ENCODE peak calls at places on chromosomes 3 and 15, in eight cellular contexts. U, A, N, C, W, L, I and O are unnamed samples.

GRCh38 chr3:97949110-97949485 is 23.1 kb downstream of the RIOX2 start:
- DNase-seq in U (no peak), C (no peak), W (no peak), N (no peak), A (no peak), L (no peak), I (no peak), O (no peak)

GRCh38 chr3:155154255-155154654 is 74.1 kb downstream of the MME start:
- DNase-seq in W (no peak), N (peak), L (no peak), I (peak), C (no peak), A (no peak), U (no peak), O (no peak)

GRCh38 chr15:58065445-58066041 is at the start of gene ALDH1A2:
- DNase-seq in L (no peak), U (peak), C (peak), A (no peak), I (no peak), N (no peak), W (peak), O (no peak)

GRCh38 chr3:147387550-147388394 is 18.6 kb downstream of the ZIC4 start:
- DNase-seq in L (no peak), A (no peak), I (no peak), U (no peak), N (no peak), C (no peak), W (no peak), O (no peak)

GRCh38 chr15:53910236-53910849 is 67.9 kb upstream of the UNC13C start:
- DNase-seq in N (peak), W (no peak), U (no peak), I (no peak), L (peak), C (no peak), A (no peak), O (no peak)

GRCh38 chr3:170585008-170585936 is 603 bp downstream of the SLC7A14 start:
- DNase-seq in C (no peak), N (no peak), U (no peak), L (no peak), A (no peak), W (no peak), I (no peak), O (no peak)

GRCh38 chr3:49747792-49748480 is 24.2 kb upstream of the GMPPB start:
- DNase-seq in U (no peak), A (no peak), L (peak), W (no peak), C (no peak), N (peak), I (peak), O (no peak)

GRCh38 chr15:64476550-64476949 is 16.2 kb downstream of the ZNF609 start:
- DNase-seq in L (no peak), I (peak), C (no peak), A (no peak), W (no peak), N (no peak), U (no peak), O (no peak)

GRCh38 chr3:50319181-50319871 is 3.2 kb downstream of the HYAL2 start:
- DNase-seq in W (no peak), N (no peak), L (no peak), I (no peak), A (no peak), C (no peak), U (no peak), O (no peak)

GRCh38 chr3:36524560-36524959 is 144.3 kb downstream of the STAC start:
- DNase-seq in L (no peak), A (no peak), N (no peak), U (no peak), I (no peak), C (no peak), W (no peak), O (no peak)

GRCh38 chr3:149462051-149462450 is 12.4 kb upstream of the TM4SF4 start:
- DNase-seq in U (no peak), A (no peak), C (no peak), W (no peak), L (no peak), I (no peak), N (no peak), O (no peak)

GRCh38 chr15:82918607-82919230 is 33.8 kb downstream of the HOMER2 start:
- DNase-seq in I (no peak), W (no peak), N (no peak), C (no peak), L (no peak), A (no peak), U (no peak), O (no peak)

GRCh38 chr15:31396881-31397560 is 70.4 kb downstream of the KLF13 start:
- DNase-seq in L (peak), N (peak), W (peak), U (peak), C (no peak), I (peak), A (peak), O (no peak)

GRCh38 chr3:71585126-71585525 is 1.6 kb upstream of the FOXP1 start:
- DNase-seq in N (peak), C (no peak), L (peak), U (no peak), W (peak), A (no peak), I (no peak), O (no peak)

GRCh38 chr15:71011503-71012155 is 103.6 kb upstream of the THSD4 start:
- DNase-seq in U (no peak), W (no peak), I (peak), L (peak), C (no peak), A (peak), N (peak), O (peak)

GRCh38 chr3:129994883-129995559 is 20.5 kb downstream of the TRH start:
- DNase-seq in C (no peak), A (no peak), N (no peak), W (no peak), L (no peak), U (peak), I (no peak), O (no peak)

GRCh38 chr15:37794947-37795346 is 139.5 kb upstream of the TMCO5A start:
- DNase-seq in U (no peak), C (no peak), I (no peak), L (no peak), N (no peak), A (no peak), W (no peak), O (no peak)

GRCh38 chr15:74780983-74781672 is 752 bp upstream of the CSK start:
- DNase-seq in U (no peak), N (peak), W (no peak), L (no peak), I (peak), C (peak), A (no peak), O (peak)

GRCh38 chr15:32819406-32819930 is 101.7 kb downstream of the GREM1 start:
- DNase-seq in A (no peak), I (no peak), W (no peak), C (no peak), U (no peak), L (peak), N (peak), O (no peak)

GRCh38 chr15:58830556-58830955 is 59.5 kb downstream of the MINDY2 start:
- DNase-seq in I (peak), C (no peak), U (no peak), N (no peak), W (no peak), A (no peak), L (no peak), O (no peak)

GRCh38 chr3:130609166-130609574 is 92.2 kb downstream of the COL6A6 start:
- DNase-seq in C (no peak), N (peak), U (no peak), W (peak), I (peak), L (peak), A (no peak), O (no peak)

GRCh38 chr3:120410541-120410940 is 40.3 kb downstream of the FSTL1 start:
- DNase-seq in A (no peak), W (no peak), L (peak), U (no peak), N (no peak), I (no peak), C (no peak), O (no peak)

GRCh38 chr15:37056168-37056893 is 44.0 kb downstream of the MEIS2 start:
- DNase-seq in L (peak), U (peak), N (peak), C (no peak), I (no peak), A (no peak), W (peak), O (no peak)

GRCh38 chr3:43620953-43621405 is 832 bp downstream of the ANO10 start:
- DNase-seq in I (peak), W (no peak), C (no peak), A (no peak), L (peak), U (no peak), N (peak), O (no peak)

GRCh38 chr15:31274496-31275330 is 51.9 kb upstream of the KLF13 start:
- DNase-seq in W (no peak), N (no peak), L (no peak), I (peak), U (no peak), C (no peak), A (no peak), O (no peak)

GRCh38 chr15:49988766-49989165 is 130.3 kb downstream of the ATP8B4 start:
- DNase-seq in W (no peak), U (no peak), N (no peak), A (no peak), C (no peak), I (no peak), L (no peak), O (no peak)

GRCh38 chr3:11480663-11481298 is 162.9 kb downstream of the VGLL4 start:
- DNase-seq in C (no peak), I (peak), U (no peak), A (no peak), N (no peak), L (no peak), W (no peak), O (no peak)

GRCh38 chr3:100590840-100591147 is 18.6 kb upstream of the ADGRG7 start:
- DNase-seq in C (no peak), N (no peak), I (no peak), A (no peak), L (no peak), W (no peak), U (no peak), O (no peak)
- TF ChIP-seq CTCF in C (no peak), N (no peak), I (no peak), A (no peak), L (no peak), W (no peak), U (no peak), O (no peak)

GRCh38 chr3:25433868-25434267 is 5.8 kb downstream of the RARB start:
- DNase-seq in N (peak), U (no peak), C (no peak), L (peak), I (peak), W (no peak), A (no peak), O (no peak)

GRCh38 chr3:25429960-25430941 is 2.2 kb downstream of the RARB start:
- DNase-seq in L (peak), W (no peak), U (no peak), C (no peak), I (peak), N (peak), A (no peak), O (no peak)

GRCh38 chr3:25430942-25431570 is 3.0 kb downstream of the RARB start:
- DNase-seq in U (no peak), I (no peak), A (no peak), N (no peak), W (no peak), L (peak), C (no peak), O (no peak)

GRCh38 chr3:25433106-25433505 is 5.0 kb downstream of the RARB start:
- DNase-seq in I (peak), N (no peak), A (no peak), C (no peak), L (no peak), U (no peak), W (no peak), O (no peak)

GRCh38 chr3:25432191-25432720 is 4.2 kb downstream of the RARB start:
- DNase-seq in N (no peak), U (no peak), I (peak), C (no peak), W (no peak), L (no peak), A (no peak), O (no peak)
- H3K4me3 ChIP-seq in N (peak), U (peak), I (peak), C (no peak), W (peak), L (peak), A (no peak), O (no peak)

DNA sequence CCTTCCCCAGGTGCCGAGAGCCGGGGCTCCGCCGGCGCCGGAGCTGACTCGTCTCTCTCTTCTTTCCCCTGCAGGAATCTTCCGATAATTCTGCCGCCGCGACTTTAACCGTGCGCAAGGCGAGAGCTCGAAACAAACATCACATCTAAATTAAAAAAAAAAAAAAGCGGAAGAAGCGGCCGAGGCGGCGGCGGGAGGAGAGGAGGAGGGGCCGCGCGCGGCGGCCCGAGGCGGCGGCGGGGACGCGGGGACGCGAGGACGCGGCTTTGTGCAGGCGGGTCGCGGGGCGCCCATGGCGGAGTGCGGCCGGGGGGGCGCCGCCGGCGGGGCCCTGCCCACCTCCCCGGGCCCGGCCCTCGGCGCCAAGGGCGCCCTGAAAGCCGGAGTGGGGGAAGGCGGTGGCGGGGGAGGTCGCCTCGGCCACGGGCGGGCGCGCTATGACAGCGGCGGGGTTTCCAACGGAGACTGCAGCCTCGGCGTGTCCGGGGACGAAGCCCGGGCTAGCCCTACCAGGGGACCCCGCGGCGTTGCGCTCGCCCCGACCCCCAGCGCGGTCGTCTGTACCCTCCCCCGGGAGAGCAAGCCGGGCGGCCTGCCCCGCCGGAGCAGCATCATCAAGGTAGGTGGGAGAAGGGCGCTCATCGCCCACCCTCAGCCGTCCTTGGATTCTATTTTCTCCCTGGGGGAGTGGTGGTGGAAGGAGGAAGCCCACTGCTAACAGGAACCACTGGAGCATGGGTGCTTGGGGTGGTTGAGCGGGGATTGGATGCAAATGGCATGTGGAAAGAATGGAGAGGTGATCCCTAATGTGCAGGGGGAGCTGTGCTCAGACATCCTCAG is at the start of gene PLCL2:
- DNase-seq in U (peak), A (no peak), L (peak), N (peak), I (peak), W (peak), C (peak), O (peak)
- TF ChIP-seq CTCF in U (no peak), A (no peak), L (no peak), N (no peak), I (peak), W (no peak), C (no peak), O (no peak)

GRCh38 chr15:26889298-26889898 is 22.5 kb downstream of the GABRA5 start:
- DNase-seq in W (no peak), N (peak), I (peak), A (peak), C (peak), U (no peak), L (peak), O (peak)
- H3K4me3 ChIP-seq in W (no peak), N (no peak), I (no peak), A (no peak), C (no peak), U (no peak), L (no peak), O (no peak)

DNA sequence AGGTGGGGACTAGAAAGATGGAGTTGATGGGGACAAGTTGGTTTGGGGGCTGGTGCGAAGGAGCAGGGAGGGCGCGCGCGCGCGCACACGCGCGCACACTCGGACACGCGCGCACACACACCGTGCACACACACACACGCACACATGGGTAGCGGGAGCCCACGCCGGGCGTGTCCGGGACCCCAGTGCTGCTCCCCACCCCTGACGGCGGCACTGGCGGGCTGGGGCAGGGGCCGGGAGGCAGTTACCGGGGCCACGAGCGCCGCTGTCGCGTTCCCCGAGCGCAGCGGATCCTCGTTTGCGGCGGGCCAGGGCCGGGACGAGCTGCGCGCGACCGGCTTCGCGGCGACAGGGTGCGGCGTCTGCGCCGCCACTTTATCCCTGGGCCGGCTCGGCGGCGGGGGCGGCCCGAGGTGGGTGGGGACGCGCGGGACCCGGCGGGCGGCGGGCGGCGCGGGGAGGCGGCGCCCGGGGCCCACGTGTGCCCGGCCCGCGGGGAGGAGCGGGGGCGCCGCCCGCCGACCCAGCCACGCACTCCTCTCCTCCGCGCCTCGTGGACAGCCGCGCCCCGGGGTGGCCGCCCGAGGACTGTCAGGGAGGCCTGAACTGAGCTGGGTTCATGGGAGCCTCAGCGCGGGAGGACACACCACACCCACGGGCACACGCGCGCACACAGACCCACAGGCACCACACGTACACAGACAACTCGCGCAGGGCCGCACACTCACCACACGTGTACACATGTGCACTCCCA is 698 bp upstream of the MGLL start:
- DNase-seq in L (peak), N (peak), I (no peak), A (no peak), W (peak), U (peak), C (no peak), O (peak)
- TF ChIP-seq CTCF in L (peak), N (peak), I (peak), A (no peak), W (peak), U (peak), C (no peak), O (peak)

GRCh38 chr3:125108833-125109540 is 53.2 kb upstream of the HEG1 start:
- DNase-seq in L (no peak), W (no peak), U (no peak), I (no peak), A (no peak), N (peak), C (no peak), O (peak)
- H3K4me3 ChIP-seq in L (peak), W (no peak), U (no peak), I (peak), A (no peak), N (peak), C (no peak), O (peak)

GRCh38 chr3:146335386-146335785 is 84.5 kb upstream of the PLSCR4 start:
- DNase-seq in C (no peak), I (no peak), U (no peak), W (no peak), N (no peak), A (no peak), L (no peak), O (no peak)

GRCh38 chr3:146331967-146332366 is 81.1 kb upstream of the PLSCR4 start:
- DNase-seq in I (no peak), N (no peak), A (no peak), C (no peak), L (no peak), W (no peak), U (no peak), O (no peak)

GRCh38 chr3:146339262-146339808 is 88.4 kb upstream of the PLSCR4 start:
- DNase-seq in C (no peak), W (no peak), U (no peak), I (no peak), N (no peak), A (no peak), L (peak), O (no peak)

GRCh38 chr3:146337991-146338390 is 87.1 kb upstream of the PLSCR4 start:
- DNase-seq in C (no peak), N (no peak), A (no peak), U (no peak), L (peak), W (no peak), I (peak), O (no peak)

DNA sequence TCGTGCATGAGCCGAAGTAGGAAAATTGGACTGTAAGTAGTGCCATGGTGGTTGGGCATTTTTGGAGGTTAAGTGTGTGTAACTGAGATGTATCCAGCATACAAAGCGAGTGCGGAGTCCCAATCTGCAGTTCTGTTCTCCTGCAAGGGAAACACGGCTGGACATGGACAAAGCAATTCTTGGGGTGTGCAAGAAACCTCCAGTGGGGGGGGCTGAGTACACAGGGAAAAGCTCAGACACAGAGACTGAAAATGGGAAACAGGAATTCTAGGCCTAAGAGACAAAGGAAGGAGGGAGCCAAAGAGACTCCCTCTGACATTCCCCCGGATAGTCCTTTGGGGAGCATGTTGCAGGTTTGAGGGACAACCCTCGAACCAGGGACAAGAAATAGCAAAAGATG is 83.2 kb upstream of the PLSCR4 start:
- DNase-seq in C (no peak), N (peak), A (no peak), L (peak), U (no peak), W (peak), I (peak), O (no peak)
- TF ChIP-seq CTCF in C (no peak), N (peak), A (peak), L (peak), U (no peak), W (no peak), I (peak), O (no peak)

GRCh38 chr3:27591811-27592210 is 107.6 kb upstream of the SLC4A7 start:
- DNase-seq in A (no peak), I (no peak), N (peak), C (no peak), U (no peak), W (no peak), L (peak), O (peak)

GRCh38 chr3:27596920-27597319 is 112.7 kb upstream of the SLC4A7 start:
- DNase-seq in U (no peak), N (peak), C (no peak), L (peak), W (no peak), A (no peak), I (peak), O (no peak)

GRCh38 chr3:27596334-27596841 is 112.2 kb upstream of the SLC4A7 start:
- DNase-seq in I (peak), U (no peak), A (no peak), L (peak), C (no peak), W (no peak), N (peak), O (peak)

GRCh38 chr3:27593173-27593572 is 109.0 kb upstream of the SLC4A7 start:
- DNase-seq in L (no peak), W (no peak), I (no peak), U (no peak), N (no peak), A (no peak), C (no peak), O (no peak)

DNA sequence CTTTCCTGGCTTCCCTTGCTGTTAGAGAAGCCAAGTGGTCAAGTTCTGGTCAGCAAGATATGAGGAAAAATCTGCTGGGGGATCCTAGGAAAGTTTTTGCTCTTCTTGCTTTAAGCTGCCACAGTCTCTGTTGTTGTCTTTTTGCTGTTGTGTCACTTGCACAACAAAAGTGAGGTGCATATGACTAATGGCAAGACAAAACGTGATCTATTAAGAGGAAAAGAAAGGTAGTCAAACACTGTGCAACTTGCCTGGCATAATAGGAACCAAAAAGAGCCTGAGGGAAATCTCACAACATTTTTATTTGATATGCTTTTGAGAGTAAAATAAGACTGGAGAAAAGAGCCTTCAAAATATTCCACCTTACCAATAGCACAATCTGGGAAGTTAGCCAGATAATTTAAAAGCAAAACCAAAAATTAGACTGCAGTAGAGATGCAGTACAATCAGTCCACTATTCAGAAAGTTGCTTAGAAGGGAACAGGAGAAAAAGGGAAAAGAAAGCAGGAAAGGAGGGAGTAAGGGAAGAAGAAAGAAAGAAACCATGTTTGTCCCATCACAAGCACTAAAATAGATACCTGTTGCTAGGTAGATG is 110.0 kb upstream of the SLC4A7 start:
- DNase-seq in C (no peak), U (no peak), W (no peak), N (no peak), A (no peak), L (peak), I (peak), O (no peak)
- H3K4me3 ChIP-seq in C (no peak), U (no peak), W (no peak), N (no peak), A (no peak), L (no peak), I (no peak), O (no peak)